ENCODE peak calls at places on chromosomes 2 and 18, in seven cellular contexts. M, S, J, N, U, F and L are unnamed samples.

GRCh38 chr2:234218261-234219180 is 168.0 kb downstream of the SPP2 start:
- DNase-seq in M (no peak), S (no peak), J (no peak), N (no peak), U (no peak), F (no peak), L (no peak)

GRCh38 chr2:44598330-44598729 is 236.6 kb downstream of the CAMKMT start:
- DNase-seq in M (no peak), S (no peak), J (no peak), N (no peak), U (no peak), F (no peak), L (no peak)

GRCh38 chr18:40849856-40850255 is 1105.2 kb upstream of the PIK3C3 start:
- DNase-seq in M (no peak), S (no peak), J (no peak), N (no peak), U (no peak), F (no peak), L (no peak)

GRCh38 chr2:241904791-241905710 is 35.5 kb downstream of the RTP5 start:
- DNase-seq in M (no peak), S (no peak), J (no peak), N (no peak), U (no peak), F (no peak), L (peak)

GRCh38 chr2:88738271-88738670 is 46.8 kb downstream of the RPIA start:
- DNase-seq in M (no peak), S (no peak), J (peak), N (no peak), U (peak), F (no peak), L (no peak)

GRCh38 chr2:48415765-48416515 is 114.0 kb upstream of the STON1 start:
- DNase-seq in M (no peak), S (no peak), J (no peak), N (peak), U (peak), F (no peak), L (no peak)

GRCh38 chr2:88416016-88416663 is 36.4 kb downstream of the FOXI3 start:
- DNase-seq in M (no peak), S (no peak), J (no peak), N (peak), U (no peak), F (no peak), L (no peak)

GRCh38 chr2:60527762-60528161 is 25.7 kb downstream of the BCL11A start:
- DNase-seq in M (no peak), S (no peak), J (peak), N (no peak), U (no peak), F (no peak), L (no peak)

GRCh38 chr2:37711308-37711731 is 39.9 kb upstream of the CDC42EP3 start:
- DNase-seq in M (no peak), S (no peak), J (peak), N (peak), U (peak), F (no peak), L (no peak)

GRCh38 chr2:55772309-55772980 is 78.8 kb upstream of the PNPT1 start:
- DNase-seq in M (no peak), S (no peak), J (no peak), N (no peak), U (no peak), F (no peak), L (no peak)

GRCh38 chr2:5121677-5122076 is 570.5 kb upstream of the SOX11 start:
- DNase-seq in M (no peak), S (no peak), J (no peak), N (peak), U (no peak), F (no peak), L (no peak)

GRCh38 chr2:210480079-210480478 is 3.5 kb upstream of the LANCL1 start:
- DNase-seq in M (no peak), S (no peak), J (no peak), N (no peak), U (no peak), F (no peak), L (no peak)

GRCh38 chr18:57801379-57802165 is 1.5 kb downstream of the ATP8B1 start:
- DNase-seq in M (no peak), S (no peak), J (peak), N (peak), U (peak), F (peak), L (no peak)